ENCODE peak calls at places on chromosomes 4 and X, in six cellular contexts. Q is astrocyte, V is lung, J is psoas muscle, P is cardiac muscle cell, T is A549. D is an unnamed sample. For H3K4me1, the result is how much of the 10 kb centered on the place peaks cover.

GRCh38 chrX:108811891-108812290 is 75.5 kb upstream of the IRS4 start:
- DNase-seq in Q (no peak), V (no peak), J (no peak), P (peak), T (no peak), D (no peak)

GRCh38 chr4:153731239-153731638 is 28.6 kb downstream of the RNF175 start:
- DNase-seq in Q (peak), V (no peak), J (no peak), P (no peak), T (no peak), D (no peak)

GRCh38 chr4:153166971-153167501 is 37.2 kb upstream of the TRIM2 start:
- DNase-seq in Q (peak), V (no peak), J (no peak), P (no peak), T (no peak), D (no peak)

GRCh38 chr4:52376107-52376704 is 282.9 kb downstream of the USP46 start:
- DNase-seq in Q (peak), V (no peak), J (no peak), P (peak), T (peak), D (no peak)

GRCh38 chrX:49919617-49920016 is 2.8 kb upstream of the CLCN5 start:
- DNase-seq in Q (peak), V (peak), J (no peak), P (peak), T (peak), D (no peak)

GRCh38 chrX:23792861-23793553 is 10.0 kb downstream of the SAT1 start:
- DNase-seq in Q (no peak), V (peak), J (no peak), P (no peak), T (no peak), D (no peak)

GRCh38 chrX:41250867-41251266 is 83.1 kb upstream of the DDX3X start:
- DNase-seq in Q (no peak), V (no peak), J (no peak), P (no peak), T (no peak), D (no peak)

GRCh38 chr4:154467886-154468285 is 23.7 kb downstream of the DCHS2 start:
- DNase-seq in Q (peak), V (no peak), J (no peak), P (no peak), T (no peak), D (no peak)

GRCh38 chrX:53445977-53446376 is 11.8 kb upstream of the HSD17B10 start:
- DNase-seq in Q (no peak), V (peak), J (peak), P (peak), T (peak), D (no peak)

GRCh38 chrX:123976671-123977316 is 15.3 kb downstream of the STAG2 start:
- DNase-seq in Q (no peak), V (no peak), J (no peak), P (no peak), T (peak), D (no peak)

GRCh38 chr4:55329012-55329411 is 17.0 kb upstream of the SRD5A3 start:
- DNase-seq in Q (no peak), V (no peak), J (no peak), P (no peak), T (no peak), D (no peak)

GRCh38 chr4:150817017-150817416 is 198.1 kb downstream of the LRBA start:
- DNase-seq in Q (peak), V (no peak), J (no peak), P (no peak), T (no peak), D (no peak)

GRCh38 chrX:48579259-48579658 is 5.0 kb downstream of the RBM3 start:
- DNase-seq in Q (no peak), V (no peak), J (no peak), P (no peak), T (no peak), D (no peak)

GRCh38 chrX:40809210-40809609 is 73.9 kb upstream of the MED14 start:
- DNase-seq in Q (peak), V (no peak), J (no peak), P (no peak), T (peak), D (no peak)

GRCh38 chrX:78886550-78886949 is 58.6 kb upstream of the P2RY10 start:
- DNase-seq in Q (no peak), V (no peak), J (no peak), P (peak), T (peak), D (no peak)

GRCh38 chrX:107562482-107562881 is 65.8 kb upstream of the PRPS1 start:
- DNase-seq in Q (peak), V (no peak), J (no peak), P (peak), T (no peak), D (no peak)

GRCh38 chrX:151752847-151753246 is 18.3 kb downstream of the CNGA2 start:
- DNase-seq in Q (no peak), V (no peak), J (no peak), P (no peak), T (no peak), D (no peak)

GRCh38 chrX:123959281-123960063 is 2.0 kb upstream of the STAG2 start:
- DNase-seq in Q (no peak), V (peak), J (peak), P (peak), T (peak), D (no peak)

GRCh38 chrX:130174051-130174704 is 2.4 kb downstream of the RAB33A start:
- DNase-seq in Q (peak), V (no peak), J (no peak), P (no peak), T (no peak), D (no peak)

GRCh38 chr4:54255881-54256280 is 26.8 kb downstream of the PDGFRA start:
- DNase-seq in Q (peak), V (no peak), J (no peak), P (no peak), T (no peak), D (no peak)

GRCh38 chr4:3419836-3420605 is 21.7 kb upstream of the HGFAC start:
- DNase-seq in Q (no peak), V (no peak), J (peak), P (no peak), T (no peak), D (no peak)

GRCh38 chrX:150893936-150894335 is 4.5 kb downstream of the CD99L2 start:
- DNase-seq in Q (no peak), V (no peak), J (no peak), P (no peak), T (no peak), D (no peak)

GRCh38 chr4:176769519-176769918 is 23.2 kb downstream of the VEGFC start:
- DNase-seq in Q (peak), V (no peak), J (no peak), P (no peak), T (peak), D (no peak)

DNA sequence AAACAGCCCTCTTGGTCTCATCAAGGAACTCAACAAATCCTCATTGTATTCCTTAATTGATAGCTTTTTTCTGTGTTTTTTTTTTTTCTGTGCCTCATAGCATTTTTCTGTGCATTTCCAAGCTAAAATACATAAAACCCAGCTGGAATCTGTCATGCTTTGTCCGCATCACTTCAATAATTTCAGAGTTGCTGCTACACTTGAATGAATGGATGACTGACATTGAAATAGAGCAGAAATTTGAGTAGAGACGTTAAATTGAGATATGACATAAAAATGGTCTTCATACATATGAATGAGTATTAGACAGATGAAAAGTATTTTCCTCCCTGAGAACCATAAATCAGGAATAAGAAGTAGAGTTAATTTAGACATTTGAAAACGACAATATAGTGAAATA is 593.2 kb downstream of the TMA16 start:
- DNase-seq in Q (no peak), V (no peak), J (no peak), P (no peak), T (no peak), D (no peak)
- TF ChIP-seq CTCF in Q (no peak), V (no peak), J (no peak), P (no peak), T (no peak), D (no peak)

DNA sequence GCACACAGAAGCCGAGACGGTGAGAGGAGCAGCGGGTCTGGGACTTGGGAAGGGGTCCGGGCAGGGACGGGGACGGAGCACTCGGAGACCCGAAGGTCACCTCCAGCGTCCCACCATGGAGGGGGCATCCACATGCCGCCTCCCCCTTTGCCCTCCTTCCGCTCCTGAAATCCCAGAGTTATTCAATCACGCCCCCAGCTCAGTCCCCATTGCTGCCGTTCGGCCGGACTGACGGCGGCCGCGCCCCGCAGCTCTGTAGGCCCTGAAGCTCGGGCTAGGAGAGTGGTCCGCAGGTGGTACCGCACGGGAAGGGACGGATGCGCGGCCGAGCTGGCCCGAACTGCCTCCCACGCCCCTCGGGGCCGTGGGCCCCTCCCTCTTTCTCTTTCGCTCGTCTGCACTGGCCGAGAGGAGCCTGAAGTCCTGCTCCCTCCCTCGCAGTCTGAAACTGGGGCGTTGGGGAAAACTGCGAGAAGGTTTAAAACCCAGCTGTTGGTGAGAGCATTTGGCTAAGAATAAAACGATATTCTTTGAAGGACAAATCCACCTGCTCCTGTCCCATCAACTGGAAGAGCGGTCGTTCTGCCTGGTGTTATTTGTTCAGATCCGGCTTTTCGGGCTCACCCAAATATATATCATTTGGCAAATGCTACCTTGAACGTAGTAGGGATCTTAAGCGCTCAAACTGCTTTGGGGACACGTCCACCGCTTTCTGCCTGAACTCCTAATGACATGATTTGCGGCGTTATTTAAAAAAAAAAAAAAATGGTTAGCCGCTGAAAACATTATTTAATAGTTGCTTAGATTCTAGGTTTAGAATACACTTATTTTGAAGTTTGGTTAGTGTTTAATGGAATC is 719 bp downstream of the USO1 start:
- DNase-seq in Q (peak), V (peak), J (peak), P (peak), T (peak), D (no peak)
- H3K4me1 ChIP-seq in Q (under half), V (under half), J (under half), P (under half), T (under half), D (half or more)

GRCh38 chr4:141763373-141763772 is 127.0 kb downstream of the IL15 start:
- DNase-seq in Q (no peak), V (no peak), J (no peak), P (no peak), T (no peak), D (no peak)
- TF ChIP-seq CTCF in Q (no peak), V (no peak), J (no peak), P (no peak), T (no peak), D (no peak)

GRCh38 chr4:1179089-1179441 is 6.7 kb upstream of the SPON2 start:
- DNase-seq in Q (no peak), V (no peak), J (peak), P (no peak), T (no peak), D (no peak)

GRCh38 chr4:1177274-1178141 is 5.1 kb upstream of the SPON2 start:
- DNase-seq in Q (peak), V (peak), J (peak), P (no peak), T (no peak), D (no peak)

GRCh38 chr4:1176398-1177273 is 4.3 kb upstream of the SPON2 start:
- DNase-seq in Q (no peak), V (no peak), J (no peak), P (no peak), T (no peak), D (no peak)

GRCh38 chr4:1179976-1180375 is 7.6 kb upstream of the SPON2 start:
- DNase-seq in Q (no peak), V (no peak), J (no peak), P (no peak), T (no peak), D (no peak)

GRCh38 chr4:1178300-1179088 is 6.1 kb upstream of the SPON2 start:
- DNase-seq in Q (no peak), V (no peak), J (no peak), P (no peak), T (no peak), D (peak)
- H3K4me1 ChIP-seq in Q (under half), V (under half), J (half or more), P (under half), T (under half), D (under half)

GRCh38 chrX:134727363-134727762 is 69.1 kb upstream of the PLAC1 start:
- DNase-seq in Q (no peak), V (no peak), J (no peak), P (no peak), T (peak), D (no peak)
- TF ChIP-seq CTCF in Q (no peak), V (no peak), J (no peak), P (peak), T (peak), D (no peak)

DNA sequence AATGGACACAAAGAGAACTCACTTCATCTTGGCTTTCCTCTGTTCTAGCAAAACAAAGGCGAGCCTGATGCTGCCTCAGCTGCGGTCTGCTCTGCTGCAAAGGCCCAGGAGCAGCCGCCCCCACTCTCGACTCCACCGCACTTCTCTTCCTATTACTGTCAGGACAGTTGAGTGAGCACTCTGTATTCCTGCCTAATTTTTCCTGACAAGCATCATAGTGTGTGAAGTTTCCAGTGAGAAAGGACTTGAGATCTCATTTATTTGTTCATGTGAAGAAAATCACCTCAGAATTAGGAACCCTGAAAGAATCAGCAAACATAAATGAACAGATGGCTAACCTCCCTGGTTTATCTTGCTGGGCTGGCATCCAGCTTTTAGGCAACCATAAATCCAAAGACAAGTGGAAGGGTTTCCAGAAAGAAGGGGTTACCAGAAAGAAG is 15.6 kb downstream of the SCARB2 start:
- DNase-seq in Q (peak), V (no peak), J (peak), P (no peak), T (no peak), D (no peak)
- H3K4me1 ChIP-seq in Q (half or more), V (half or more), J (half or more), P (under half), T (under half), D (half or more)

GRCh38 chr4:20264688-20265087 is 13.0 kb downstream of the SLIT2 start:
- DNase-seq in Q (no peak), V (no peak), J (no peak), P (no peak), T (no peak), D (no peak)

GRCh38 chr4:20256381-20256881 is 4.7 kb downstream of the SLIT2 start:
- DNase-seq in Q (no peak), V (no peak), J (no peak), P (no peak), T (no peak), D (no peak)

GRCh38 chr4:20262221-20262620 is 10.5 kb downstream of the SLIT2 start:
- DNase-seq in Q (no peak), V (no peak), J (no peak), P (no peak), T (no peak), D (no peak)

GRCh38 chr4:20259707-20260106 is 8.0 kb downstream of the SLIT2 start:
- DNase-seq in Q (no peak), V (no peak), J (no peak), P (no peak), T (no peak), D (no peak)

DNA sequence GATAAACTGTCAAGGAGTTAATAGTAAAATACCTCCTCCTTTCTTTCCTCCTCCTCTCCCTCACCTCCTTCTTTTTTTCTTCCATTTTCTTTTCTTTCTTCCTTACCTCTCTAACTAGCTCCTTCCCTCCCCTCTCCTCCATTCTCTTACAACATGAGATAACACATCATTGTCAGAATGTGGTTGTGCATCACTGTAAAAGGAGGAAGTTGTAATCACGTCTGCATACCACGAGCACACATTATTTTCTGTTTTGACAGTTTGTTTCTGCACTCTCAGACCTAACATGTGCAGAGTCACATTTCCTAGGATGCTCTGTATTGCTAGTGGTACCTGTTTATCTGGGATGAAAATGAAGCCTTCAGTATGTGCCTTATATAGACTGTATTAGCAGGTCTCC is 9.1 kb downstream of the SLIT2 start:
- DNase-seq in Q (no peak), V (no peak), J (no peak), P (no peak), T (no peak), D (no peak)
- TF ChIP-seq CTCF in Q (no peak), V (no peak), J (no peak), P (no peak), T (no peak), D (no peak)

GRCh38 chr4:45701616-45702015 is 422.2 kb downstream of the GABRG1 start:
- DNase-seq in Q (no peak), V (no peak), J (no peak), P (no peak), T (no peak), D (no peak)
- H3K4me1 ChIP-seq in Q (under half), V (under half), J (under half), P (under half), T (under half), D (under half)

DNA sequence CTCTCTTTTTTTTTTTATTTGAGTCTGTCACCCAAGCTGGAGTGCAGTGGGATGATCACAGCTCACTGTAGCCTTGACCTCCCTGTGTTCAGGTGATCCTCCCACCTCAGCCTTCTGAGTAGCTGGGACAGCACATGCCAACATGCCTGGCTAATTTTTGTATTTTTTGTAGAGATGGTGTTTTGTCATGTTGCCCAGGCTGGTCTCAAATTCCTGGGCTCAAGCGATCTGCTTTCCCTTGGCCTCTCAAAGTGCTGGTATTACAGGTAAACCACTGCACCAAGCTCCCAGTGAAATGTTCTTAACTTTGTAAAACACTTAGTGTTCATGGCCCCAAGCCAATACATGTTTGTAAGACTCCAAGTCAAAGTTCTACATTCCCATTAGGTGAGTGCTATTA is 316.1 kb downstream of the KCTD8 start:
- DNase-seq in Q (no peak), V (no peak), J (no peak), P (no peak), T (no peak), D (no peak)
- TF ChIP-seq CTCF in Q (no peak), V (no peak), J (no peak), P (no peak), T (no peak), D (no peak)

GRCh38 chrX:153728951-153729631 is 4.4 kb downstream of the ABCD1 start:
- DNase-seq in Q (no peak), V (no peak), J (no peak), P (no peak), T (no peak), D (no peak)
- H3K4me1 ChIP-seq in Q (under half), V (under half), J (under half), P (under half), T (under half), D (under half)